ENCODE peak calls at places on chromosomes 2 and 18, in four cellular contexts. F is nephron progenitor cell; N is CD4-positive, alpha-beta T cell; E is neural crest cell. H is an unnamed sample.

GRCh38 chr2:31335921-31336570 is 78.5 kb downstream of the XDH start:
- DNase-seq in F (no peak), N (no peak), E (no peak), H (no peak)

GRCh38 chr2:198913394-198914152 is 544.2 kb downstream of the SATB2 start:
- DNase-seq in F (no peak), N (no peak), E (no peak), H (no peak)

GRCh38 chr2:100629309-100629708 is 66.5 kb downstream of the PDCL3 start:
- DNase-seq in F (no peak), N (no peak), E (no peak), H (no peak)

GRCh38 chr2:233602076-233602475 is 15.4 kb upstream of the UGT1A8 start:
- DNase-seq in F (no peak), N (no peak), E (no peak), H (no peak)

GRCh38 chr2:210955591-210955990 is 399.2 kb downstream of the CPS1 start:
- DNase-seq in F (no peak), N (no peak), E (no peak), H (no peak)

GRCh38 chr2:133247613-133248012 is 320.6 kb downstream of the NCKAP5 start:
- DNase-seq in F (no peak), N (no peak), E (no peak), H (no peak)

GRCh38 chr2:107437807-107438206 is 388.9 kb upstream of the RGPD4 start:
- DNase-seq in F (no peak), N (no peak), E (no peak), H (no peak)

GRCh38 chr2:77797088-77797487 is 274.9 kb upstream of the LRRTM4 start:
- DNase-seq in F (no peak), N (no peak), E (no peak), H (no peak)

GRCh38 chr2:118123561-118124232 is 35.4 kb downstream of the INSIG2 start:
- DNase-seq in F (no peak), N (no peak), E (no peak), H (no peak)

GRCh38 chr2:57141269-57141668 is 905.3 kb upstream of the VRK2 start:
- DNase-seq in F (no peak), N (no peak), E (no peak), H (no peak)

DNA sequence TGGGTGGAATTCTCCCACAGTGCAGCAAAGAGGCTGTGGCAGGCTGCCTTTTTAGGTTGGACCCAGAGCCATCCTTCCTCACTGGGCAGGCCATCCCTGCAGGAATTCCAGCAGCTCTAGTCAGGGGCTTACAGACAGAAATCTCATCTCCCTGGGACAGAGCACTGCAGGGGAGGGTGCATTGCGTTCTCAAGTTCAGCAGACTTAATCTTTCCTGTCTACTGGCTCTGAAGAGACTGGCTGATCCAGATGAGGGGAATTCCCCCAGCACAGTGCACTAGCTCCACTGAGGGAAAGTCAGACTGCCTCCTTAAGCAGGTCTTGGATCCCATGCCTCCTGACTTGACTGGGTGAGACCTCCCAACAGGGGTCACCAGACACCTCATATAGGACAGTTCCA is 899.7 kb upstream of the VRK2 start:
- DNase-seq in F (no peak), N (no peak), E (no peak), H (no peak)
- TF ChIP-seq CTCF in F (no peak), N (no peak), E (no peak), H (no peak)

GRCh38 chr2:165562235-165562634 is 92.7 kb downstream of the CSRNP3 start:
- DNase-seq in F (no peak), N (no peak), E (no peak), H (no peak)

GRCh38 chr2:165560377-165560988 is 91.0 kb downstream of the CSRNP3 start:
- DNase-seq in F (no peak), N (no peak), E (no peak), H (no peak)

GRCh38 chr2:165563468-165564225 is 94.1 kb downstream of the CSRNP3 start:
- DNase-seq in F (no peak), N (no peak), E (no peak), H (no peak)

DNA sequence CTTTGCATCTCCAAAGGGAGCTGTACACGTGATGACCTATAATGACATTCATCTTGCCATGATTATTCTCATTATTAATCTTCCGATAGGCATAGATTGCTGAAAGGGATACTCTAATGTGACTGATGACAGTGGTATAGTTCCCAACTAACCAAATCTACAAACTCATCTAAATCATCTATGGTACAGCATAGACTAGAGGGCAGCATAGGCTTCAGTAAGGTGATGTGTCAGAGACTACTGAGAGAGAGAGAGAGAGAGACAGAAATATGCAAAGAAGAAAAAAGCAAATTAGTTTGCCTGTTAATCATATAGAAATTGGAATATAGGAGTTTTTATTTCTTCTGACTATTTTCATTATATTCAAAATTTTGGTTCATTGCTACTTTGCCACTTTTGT is 89.3 kb downstream of the CSRNP3 start:
- DNase-seq in F (no peak), N (no peak), E (no peak), H (no peak)
- TF ChIP-seq CTCF in F (no peak), N (no peak), E (no peak), H (no peak)

DNA sequence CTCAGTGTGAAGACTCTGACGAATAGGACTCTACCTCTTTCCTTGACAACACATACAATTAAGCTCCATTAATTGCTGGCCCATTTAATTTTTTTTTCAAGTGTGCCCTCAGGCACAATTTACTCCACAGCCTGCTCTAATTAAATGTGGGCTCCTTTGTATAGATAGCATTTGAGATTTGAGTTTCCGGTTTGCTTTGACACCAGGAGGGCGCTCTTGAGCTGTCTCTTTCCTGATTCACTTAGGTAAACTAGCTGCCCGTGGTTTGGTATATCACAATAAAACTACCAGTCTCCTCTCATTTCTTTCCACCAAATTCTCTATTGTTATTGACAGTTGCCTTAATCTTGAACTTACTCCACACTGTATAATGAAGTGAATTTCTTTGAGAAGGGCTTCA is 666.0 kb downstream of the DSC3 start:
- DNase-seq in F (no peak), N (no peak), E (no peak), H (no peak)
- TF ChIP-seq CTCF in F (no peak), N (no peak), E (peak; percentile 27), H (no peak)

GRCh38 chr2:239017491-239018098 is 169.7 kb downstream of the TWIST2 start:
- DNase-seq in F (no peak), N (no peak), E (no peak), H (no peak)

GRCh38 chr2:239020541-239021041 is 172.7 kb downstream of the TWIST2 start:
- DNase-seq in F (no peak), N (no peak), E (no peak), H (no peak)

GRCh38 chr2:239018291-239019192 is 170.7 kb downstream of the TWIST2 start:
- DNase-seq in F (no peak), N (no peak), E (no peak), H (no peak)

GRCh38 chr2:239021224-239021623 is 173.3 kb downstream of the TWIST2 start:
- DNase-seq in F (no peak), N (no peak), E (no peak), H (no peak)

DNA sequence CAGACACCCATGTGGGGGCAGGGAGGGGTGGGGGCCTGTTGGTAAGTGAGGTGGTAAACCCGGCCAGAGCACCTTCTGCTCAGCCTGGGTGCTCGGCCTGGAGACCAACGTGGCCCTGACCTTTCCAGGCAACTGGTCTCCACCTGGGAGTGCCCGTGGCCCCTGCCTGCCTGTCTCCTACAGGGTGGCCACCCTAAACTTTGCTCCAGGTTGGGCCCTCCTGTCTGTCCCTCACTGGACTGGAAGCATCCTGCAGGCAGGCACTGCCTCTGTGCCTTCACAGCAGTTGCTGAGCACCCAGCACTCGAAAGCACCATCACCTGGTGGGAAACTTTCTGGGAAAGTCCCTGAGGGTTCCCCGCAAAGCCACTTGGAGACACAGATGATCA is 171.3 kb downstream of the TWIST2 start:
- DNase-seq in F (no peak), N (no peak), E (no peak), H (no peak)
- TF ChIP-seq CTCF in F (no peak), N (no peak), E (no peak), H (no peak)

GRCh38 chr2:1910562-1911256 is 166.4 kb upstream of the PXDN start:
- DNase-seq in F (no peak), N (no peak), E (no peak), H (no peak)
- TF ChIP-seq CTCF in F (no peak), N (no peak), E (peak; percentile 32), H (peak; percentile 52)

GRCh38 chr2:88713408-88713807 is 21.9 kb downstream of the RPIA start:
- DNase-seq in F (no peak), N (no peak), E (no peak), H (no peak)
- TF ChIP-seq CTCF in F (no peak), N (no peak), E (no peak), H (no peak)

GRCh38 chr2:27954771-27955384 is 64.3 kb downstream of the BABAM2 start:
- DNase-seq in F (no peak), N (no peak), E (no peak), H (no peak)
- TF ChIP-seq CTCF in F (no peak), N (no peak), E (no peak), H (peak; percentile 13)